ENCODE peak calls at places on chromosomes 6 and 20, in five cellular contexts. T is brain microvascular endothelial cell, K is lower lobe of right lung, C is astrocyte, H is cardiac fibroblast. A is an unnamed sample.

GRCh38 chr20:3218307-3218988 is 9.2 kb downstream of the ITPA start:
- DNase-seq in T (no peak), K (peak; percentile 82), C (no peak), H (peak; percentile 46), A (peak; percentile 50)

GRCh38 chr6:44224154-44224977 is 971 bp downstream of the SLC29A1 start:
- DNase-seq in T (no peak), K (no peak), C (no peak), H (no peak), A (no peak)

GRCh38 chr6:83872386-83873118 is 13.1 kb downstream of the CYB5R4 start:
- DNase-seq in T (no peak), K (no peak), C (no peak), H (peak; percentile 10), A (no peak)

GRCh38 chr6:136921521-136921935 is 573 bp upstream of the SLC35D3 start:
- DNase-seq in T (no peak), K (peak; percentile 49), C (no peak), H (no peak), A (no peak)

GRCh38 chr6:122749451-122750050 is 30.0 kb upstream of the FABP7 start:
- DNase-seq in T (no peak), K (no peak), C (no peak), H (peak; percentile 10), A (no peak)

GRCh38 chr6:24775520-24776058 is 852 bp downstream of the GMNN start:
- DNase-seq in T (peak; percentile 51), K (no peak), C (peak; percentile 64), H (peak; percentile 64), A (no peak)

GRCh38 chr6:30500421-30501069 is 11.2 kb downstream of the HLA-E start:
- DNase-seq in T (peak; percentile 25), K (no peak), C (no peak), H (peak; percentile 65), A (no peak)

GRCh38 chr20:13271977-13272975 is 51.2 kb downstream of the ISM1 start:
- DNase-seq in T (no peak), K (no peak), C (no peak), H (no peak), A (no peak)

GRCh38 chr6:158536891-158537798 is 22.7 kb upstream of the TMEM181 start:
- DNase-seq in T (no peak), K (no peak), C (peak; percentile 35), H (no peak), A (peak; percentile 45)

GRCh38 chr6:53916804-53917463 is 122.1 kb downstream of the LRRC1 start:
- DNase-seq in T (no peak), K (no peak), C (no peak), H (no peak), A (no peak)

GRCh38 chr6:105483492-105483891 is 80.6 kb upstream of the PREP start:
- DNase-seq in T (peak; percentile 49), K (no peak), C (peak; percentile 78), H (peak; percentile 29), A (no peak)

GRCh38 chr6:142946924-142947701 is 2.1 kb upstream of the HIVEP2 start:
- DNase-seq in T (peak; percentile 77), K (peak; percentile 88), C (peak; percentile 75), H (peak; percentile 80), A (no peak)

GRCh38 chr6:118551673-118552063 is 3.6 kb downstream of the PLN start:
- DNase-seq in T (peak; percentile 35), K (no peak), C (peak; percentile 72), H (peak; percentile 73), A (no peak)

GRCh38 chr20:50194831-50195523 is 4.3 kb downstream of the CEBPB start:
- DNase-seq in T (no peak), K (no peak), C (no peak), H (no peak), A (no peak)

GRCh38 chr6:158854214-158855101 is 35.3 kb upstream of the EZR start:
- DNase-seq in T (peak; percentile 76), K (no peak), C (peak; percentile 84), H (peak; percentile 60), A (no peak)

GRCh38 chr20:49591217-49591865 is 23.4 kb upstream of the PTGIS start:
- DNase-seq in T (peak; percentile 47), K (no peak), C (peak; percentile 92), H (peak; percentile 86), A (no peak)

GRCh38 chr6:114344216-114344970 is 1.6 kb upstream of the HS3ST5 start:
- DNase-seq in T (no peak), K (no peak), C (no peak), H (no peak), A (no peak)

GRCh38 chr6:37048851-37049734 is 43.6 kb downstream of the FGD2 start:
- DNase-seq in T (peak; percentile 87), K (no peak), C (peak; percentile 70), H (peak; percentile 87), A (no peak)

GRCh38 chr6:150212745-150213144 is 69.9 kb downstream of the PPP1R14C start:
- DNase-seq in T (no peak), K (no peak), C (peak; percentile 11), H (peak; percentile 23), A (no peak)

GRCh38 chr20:50298554-50299324 is 108.1 kb downstream of the CEBPB start:
- DNase-seq in T (no peak), K (peak; percentile 26), C (no peak), H (no peak), A (no peak)

GRCh38 chr6:29294499-29294914 is 7.0 kb upstream of the OR14J1 start:
- DNase-seq in T (no peak), K (no peak), C (no peak), H (no peak), A (no peak)

GRCh38 chr6:149217466-149217888 is 100.0 kb upstream of the TAB2 start:
- DNase-seq in T (no peak), K (no peak), C (no peak), H (no peak), A (no peak)

GRCh38 chr6:116697475-116697874 is 16.5 kb downstream of the KPNA5 start:
- DNase-seq in T (no peak), K (no peak), C (no peak), H (no peak), A (no peak)

GRCh38 chr6:163186527-163186926 is 228.0 kb upstream of the QKI start:
- DNase-seq in T (no peak), K (no peak), C (no peak), H (no peak), A (no peak)

GRCh38 chr6:3442444-3443220 is 14.2 kb downstream of the SLC22A23 start:
- DNase-seq in T (peak; percentile 73), K (no peak), C (peak; percentile 92), H (peak; percentile 53), A (no peak)

GRCh38 chr6:87718662-87719433 is 16.8 kb upstream of the AKIRIN2 start:
- DNase-seq in T (no peak), K (no peak), C (no peak), H (peak; percentile 50), A (no peak)

GRCh38 chr6:169386431-169387057 is 132.9 kb upstream of the THBS2 start:
- DNase-seq in T (peak; percentile 47), K (no peak), C (no peak), H (peak; percentile 31), A (no peak)

GRCh38 chr6:144266091-144266649 is 19.0 kb upstream of the UTRN start:
- DNase-seq in T (peak; percentile 69), K (peak; percentile 60), C (peak; percentile 85), H (peak; percentile 89), A (no peak)

GRCh38 chr20:32570401-32571190 is 14.5 kb downstream of the NOL4L start:
- DNase-seq in T (peak; percentile 68), K (no peak), C (no peak), H (peak; percentile 35), A (no peak)

GRCh38 chr6:89582669-89583325 is 55.8 kb downstream of the LYRM2 start:
- DNase-seq in T (no peak), K (no peak), C (no peak), H (no peak), A (no peak)

GRCh38 chr6:133648576-133648975 is 240.3 kb upstream of the TCF21 start:
- DNase-seq in T (no peak), K (no peak), C (peak; percentile 44), H (no peak), A (no peak)

GRCh38 chr6:111356551-111356950 is 126.5 kb downstream of the REV3L start:
- DNase-seq in T (no peak), K (no peak), C (no peak), H (no peak), A (no peak)

GRCh38 chr20:20139403-20139802 is 87.1 kb downstream of the CFAP61 start:
- DNase-seq in T (no peak), K (no peak), C (no peak), H (no peak), A (no peak)

GRCh38 chr20:57291003-57291402 is 24.6 kb upstream of the BMP7 start:
- DNase-seq in T (no peak), K (no peak), C (no peak), H (no peak), A (no peak)
- TF ChIP-seq CTCF in T (peak; percentile 3), K (no peak), C (no peak), H (no peak), A (no peak)

GRCh38 chr6:140541288-140541687 is 1166.8 kb upstream of the CITED2 start:
- DNase-seq in T (no peak), K (no peak), C (peak; percentile 40), H (no peak), A (no peak)
- TF ChIP-seq CTCF in T (no peak), K (no peak), C (no peak), H (no peak), A (no peak)

DNA sequence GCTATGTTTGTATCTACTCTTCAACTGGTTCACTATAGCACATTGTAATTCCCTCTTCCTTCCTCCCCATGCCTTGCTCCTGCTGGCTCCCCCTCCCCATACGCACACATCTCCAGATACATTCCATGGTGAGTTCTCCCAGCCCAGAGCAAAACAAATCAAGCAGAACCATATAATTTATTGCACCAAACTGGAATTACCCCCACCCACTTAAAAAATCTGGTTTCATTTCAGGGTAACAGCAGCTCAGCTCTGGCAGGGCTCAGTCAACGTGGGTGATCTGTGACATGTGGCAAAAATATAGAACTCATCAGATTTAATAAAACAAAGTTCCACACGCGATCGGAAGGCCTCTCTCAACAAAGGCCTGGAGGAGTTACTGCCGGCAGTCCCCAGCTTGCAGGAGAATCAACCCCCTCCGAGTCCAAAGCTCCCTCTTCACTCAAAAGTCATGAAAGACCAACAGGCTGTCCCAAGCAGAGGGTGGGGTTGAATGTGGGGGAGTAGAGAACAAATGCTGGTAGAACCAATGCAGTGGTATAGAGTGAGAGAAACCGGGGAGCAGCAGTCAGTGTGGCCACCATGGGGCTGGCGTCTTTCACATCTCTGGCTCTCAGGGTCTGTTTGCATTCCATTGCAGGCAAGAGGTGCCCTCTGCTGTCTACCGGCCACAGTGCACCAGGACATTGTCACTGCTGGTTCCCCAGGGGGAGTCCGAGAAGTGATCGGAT is 323.3 kb upstream of the NT5E start:
- DNase-seq in T (peak; percentile 75), K (peak; percentile 46), C (no peak), H (peak; percentile 65), A (no peak)
- TF ChIP-seq CTCF in T (peak; percentile 89), K (peak; percentile 36), C (peak; percentile 65), H (peak; percentile 84), A (peak; percentile 35)

DNA sequence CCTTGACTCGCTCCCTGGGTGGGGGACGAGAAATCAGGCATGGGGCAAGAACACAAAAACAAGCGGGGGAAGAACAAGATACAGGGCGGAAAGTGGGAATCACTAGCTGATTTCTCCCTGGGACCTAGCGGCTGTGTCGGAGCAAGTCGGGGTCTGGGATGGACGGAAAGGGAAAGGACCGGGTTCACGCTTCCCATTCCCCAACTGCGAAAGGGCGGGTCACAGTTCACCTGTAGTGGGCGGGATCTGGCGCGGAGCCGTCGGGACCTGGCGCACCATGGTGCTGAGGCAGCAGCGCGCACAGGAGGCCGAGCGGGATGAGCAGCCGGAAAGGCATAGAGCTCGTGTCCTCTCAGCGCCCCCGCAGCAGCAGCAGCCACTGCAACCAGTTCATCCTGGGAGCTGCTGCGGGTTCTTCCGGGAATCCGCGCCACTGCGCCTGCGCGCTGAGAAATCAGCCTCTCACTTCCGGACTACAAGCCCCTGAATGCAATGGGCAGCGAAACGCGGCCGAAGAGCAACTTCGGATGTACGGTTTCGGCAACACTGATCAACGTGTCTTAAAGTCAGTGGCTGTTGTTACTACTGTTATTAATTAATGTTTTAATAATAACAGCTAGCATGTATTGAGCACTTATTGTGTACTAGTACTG is at the start of gene EDEM2:
- DNase-seq in T (peak; percentile 96), K (peak; percentile 95), C (peak; percentile 91), H (peak; percentile 97), A (peak; percentile 87)
- TF ChIP-seq CTCF in T (no peak), K (no peak), C (no peak), H (peak; percentile 5), A (no peak)

A was measured in D721Med.